ENCODE peak calls at places on chromosomes 16 and 17, in five cellular contexts. G, D, J, E and P are unnamed samples.

GRCh38 chr16:58418601-58419000 is 26.3 kb downstream of the GINS3 start:
- DNase-seq in D (no peak), J (no peak), G (no peak), E (peak), P (no peak)

GRCh38 chr17:73452056-73452455 is 140.3 kb upstream of the CDC42EP4 start:
- DNase-seq in D (peak), G (no peak), J (no peak), E (no peak), P (no peak)

GRCh38 chr16:70253291-70254094 is 1.8 kb upstream of the EXOSC6 start:
- DNase-seq in D (peak), E (peak), J (no peak), G (peak), P (peak)

GRCh38 chr17:33014751-33015150 is 23.1 kb downstream of the SPACA3 start:
- DNase-seq in D (peak), E (no peak), G (peak), J (no peak), P (no peak)

GRCh38 chr17:58996968-58997367 is 109.7 kb downstream of the TRIM37 start:
- DNase-seq in G (no peak), J (no peak), D (no peak), E (no peak), P (no peak)

GRCh38 chr16:86676216-86676800 is 98.0 kb downstream of the FOXL1 start:
- DNase-seq in D (no peak), E (no peak), G (no peak), J (no peak), P (no peak)

GRCh38 chr16:52346709-52347108 is 200.2 kb downstream of the TOX3 start:
- DNase-seq in G (no peak), E (no peak), D (no peak), J (no peak), P (no peak)

GRCh38 chr16:87921236-87921773 is 15.0 kb downstream of the CA5A start:
- DNase-seq in J (no peak), D (no peak), G (no peak), E (peak), P (no peak)

GRCh38 chr16:79278506-79278905 is 322.0 kb downstream of the MAF start:
- DNase-seq in E (no peak), J (no peak), G (no peak), D (no peak), P (no peak)

GRCh38 chr17:22459331-22459952 is 767.1 kb downstream of the KCNJ18 start:
- DNase-seq in G (no peak), J (no peak), E (no peak), D (no peak), P (no peak)

GRCh38 chr16:67708368-67708771 is 10.7 kb downstream of the GFOD2 start:
- DNase-seq in E (no peak), J (no peak), D (no peak), G (no peak), P (no peak)

GRCh38 chr16:89658221-89658879 is 714 bp downstream of the SPATA33 start:
- DNase-seq in G (no peak), D (peak), E (peak), J (no peak), P (peak)

GRCh38 chr17:36947922-36948716 is 635 bp upstream of the AATF start:
- DNase-seq in J (no peak), G (no peak), E (no peak), D (no peak), P (no peak)

GRCh38 chr16:13254998-13255614 is 353.7 kb downstream of the SHISA9 start:
- DNase-seq in G (no peak), J (peak), E (no peak), D (no peak), P (no peak)

GRCh38 chr17:69672924-69673323 is 258.4 kb downstream of the MAP2K6 start:
- DNase-seq in D (no peak), E (no peak), J (no peak), G (no peak), P (no peak)

GRCh38 chr17:7440823-7441174 is 1.5 kb downstream of the FGF11 start:
- DNase-seq in E (peak), D (peak), G (no peak), J (no peak), P (peak)

GRCh38 chr16:30551781-30552180 is 6.4 kb downstream of the ZNF764 start:
- DNase-seq in G (no peak), D (no peak), E (no peak), J (no peak), P (no peak)

GRCh38 chr17:44850612-44851011 is 2.9 kb downstream of the HIGD1B start:
- DNase-seq in J (no peak), D (no peak), E (no peak), G (no peak), P (no peak)

GRCh38 chr16:80084614-80085013 is 456.2 kb upstream of the DYNLRB2 start:
- DNase-seq in E (peak), G (peak), D (no peak), J (no peak), P (peak)

GRCh38 chr16:88499836-88500251 is 46.8 kb downstream of the ZFPM1 start:
- DNase-seq in E (peak), G (no peak), J (no peak), D (no peak), P (no peak)

GRCh38 chr17:13350466-13350865 is 251.3 kb downstream of the HS3ST3A1 start:
- DNase-seq in J (no peak), D (no peak), E (no peak), G (no peak), P (no peak)

GRCh38 chr16:88994704-88995103 is 17.7 kb upstream of the CBFA2T3 start:
- DNase-seq in E (no peak), J (no peak), D (no peak), G (no peak), P (no peak)

GRCh38 chr16:30016555-30017276 is 5.9 kb upstream of the DOC2A start:
- DNase-seq in E (no peak), J (no peak), G (peak), D (no peak), P (no peak)

GRCh38 chr16:31258366-31258765 is 1.4 kb upstream of the ITGAM start:
- DNase-seq in D (no peak), J (no peak), G (no peak), E (no peak), P (no peak)

GRCh38 chr16:27432600-27432957 is 30.6 kb downstream of the IL21R start:
- DNase-seq in E (no peak), J (no peak), D (no peak), G (no peak), P (peak)

GRCh38 chr16:80938035-80938927 is 68.4 kb downstream of the CMC2 start:
- DNase-seq in D (no peak), E (no peak), J (no peak), G (no peak), P (peak)

GRCh38 chr16:46961373-46962353 is 11.8 kb downstream of the DNAJA2 start:
- DNase-seq in J (no peak), G (no peak), E (no peak), D (no peak), P (no peak)

GRCh38 chr17:61661135-61661534 is 70.1 kb upstream of the NACA2 start:
- DNase-seq in E (no peak), J (no peak), G (no peak), D (no peak), P (no peak)

GRCh38 chr17:61658183-61658582 is 67.2 kb upstream of the NACA2 start:
- DNase-seq in E (no peak), G (no peak), D (no peak), J (no peak), P (no peak)

GRCh38 chr17:61660726-61661125 is 69.7 kb upstream of the NACA2 start:
- DNase-seq in G (no peak), E (no peak), J (no peak), D (no peak), P (no peak)

GRCh38 chr17:61657338-61657737 is 66.3 kb upstream of the NACA2 start:
- DNase-seq in E (no peak), J (no peak), D (no peak), G (no peak), P (no peak)

GRCh38 chr17:61659437-61659836 is 68.4 kb upstream of the NACA2 start:
- DNase-seq in D (no peak), G (no peak), E (no peak), J (no peak), P (no peak)
- TF ChIP-seq FOXM1 in D (no peak), G (no peak), E (no peak), J (no peak), P (no peak)

GRCh38 chr17:50587571-50587970 is 27.1 kb downstream of the CACNA1G start:
- DNase-seq in D (no peak), G (no peak), E (no peak), J (no peak), P (no peak)

GRCh38 chr17:50588391-50589111 is 28.0 kb downstream of the CACNA1G start:
- DNase-seq in E (no peak), G (no peak), J (no peak), D (no peak), P (no peak)

GRCh38 chr17:50586421-50587247 is 26.1 kb downstream of the CACNA1G start:
- DNase-seq in E (no peak), J (no peak), D (no peak), G (no peak), P (no peak)

GRCh38 chr17:50591338-50591737 is 30.8 kb downstream of the CACNA1G start:
- DNase-seq in E (no peak), G (no peak), D (no peak), J (no peak), P (no peak)

GRCh38 chr17:50589112-50589712 is 28.7 kb downstream of the CACNA1G start:
- DNase-seq in J (no peak), D (no peak), G (no peak), E (no peak), P (no peak)
- TF ChIP-seq FOXM1 in J (no peak), D (no peak), G (no peak), E (no peak), P (no peak)

DNA sequence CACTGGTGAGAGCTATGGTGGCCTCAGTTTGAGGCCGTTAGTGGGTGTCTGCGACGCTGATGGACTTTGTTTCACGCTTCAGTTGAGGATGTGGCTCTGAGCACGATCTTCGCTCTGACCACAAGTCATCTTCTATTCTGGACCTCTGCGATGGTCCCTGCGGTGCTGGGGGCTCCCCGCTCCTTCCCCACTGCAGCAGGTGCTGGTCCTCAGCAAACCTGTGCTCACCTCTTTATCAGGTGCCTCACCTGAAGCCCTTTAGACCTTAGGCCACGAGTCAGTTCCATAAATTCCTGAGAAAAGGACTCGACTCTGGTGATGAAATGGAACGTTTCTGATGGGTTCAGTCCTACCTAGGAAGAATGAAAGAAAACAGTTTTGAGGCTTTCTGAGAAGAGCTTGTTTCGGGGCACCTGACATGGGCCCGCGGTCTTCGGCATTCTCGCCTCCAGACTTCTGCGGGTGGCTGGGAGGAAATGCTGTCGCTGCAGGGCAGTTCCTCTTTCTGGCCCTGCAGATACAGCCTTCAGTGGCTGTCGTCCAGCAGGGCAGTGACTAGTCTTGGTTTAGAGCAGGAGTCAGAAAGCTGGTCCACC is 4.7 kb downstream of the KCTD5 start:
- DNase-seq in G (no peak), D (no peak), E (peak), J (peak), P (no peak)
- TF ChIP-seq FOXM1 in G (no peak), D (no peak), E (no peak), J (no peak), P (no peak)

DNA sequence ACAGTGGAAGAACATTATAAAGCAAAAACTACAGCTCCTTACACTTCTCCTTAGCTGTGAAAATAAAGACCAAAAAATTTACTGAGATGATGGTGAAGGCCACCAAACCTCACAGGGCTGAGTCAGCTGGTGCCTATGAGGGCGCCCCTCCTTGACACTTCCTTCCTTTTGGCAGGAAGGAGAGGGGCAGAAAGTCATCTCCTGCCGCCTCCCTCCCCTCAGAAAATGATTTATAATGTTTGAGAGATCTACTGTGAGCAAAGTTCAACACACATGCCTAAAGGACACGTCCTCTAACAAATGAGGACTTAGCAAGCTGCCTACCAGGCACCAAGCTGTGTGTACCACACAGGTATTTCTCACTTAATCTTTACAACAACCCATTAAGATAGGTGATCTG is 245.7 kb downstream of the PRKCA start:
- DNase-seq in E (no peak), J (no peak), G (peak), D (no peak), P (no peak)
- TF ChIP-seq FOXM1 in E (no peak), J (no peak), G (no peak), D (no peak), P (no peak)

GRCh38 chr17:48544356-48545021 is 420 bp downstream of the HOXB2 start:
- DNase-seq in E (peak), J (no peak), G (no peak), D (no peak), P (peak)
- TF ChIP-seq FOXM1 in E (no peak), J (no peak), G (no peak), D (no peak), P (peak)

GRCh38 chr16:50692999-50693781 is at the start of gene NOD2:
- DNase-seq in J (no peak), E (peak), D (peak), G (no peak), P (peak)
- TF ChIP-seq FOXM1 in J (no peak), E (no peak), D (no peak), G (no peak), P (no peak)